ENCODE peak calls at places on chromosomes 3 and 15, in four cellular contexts. One of them, this sample, is unnamed.

GRCh38 chr3:170840291-170840859 is 29.6 kb downstream of the RPL22L1 start:
- DNase-seq in K562: no peak
- DNase-seq in SK-N-SH: peak
- DNase-seq in HepG2: no peak
- DNase-seq in this sample: no peak

GRCh38 chr3:40191251-40191650 is 118.3 kb upstream of the EIF1B start:
- DNase-seq in HepG2: no peak
- DNase-seq in K562: no peak
- DNase-seq in SK-N-SH: no peak
- DNase-seq in this sample: no peak

GRCh38 chr3:109548192-109548938 is 211.0 kb upstream of the DPPA4 start:
- DNase-seq in HepG2: no peak
- DNase-seq in SK-N-SH: no peak
- DNase-seq in K562: no peak
- DNase-seq in this sample: no peak

GRCh38 chr3:51373658-51374421 is 11.3 kb upstream of the MANF start:
- DNase-seq in HepG2: no peak
- DNase-seq in K562: no peak
- DNase-seq in SK-N-SH: no peak
- DNase-seq in this sample: no peak

GRCh38 chr3:81045976-81046375 is 715.5 kb downstream of the GBE1 start:
- DNase-seq in K562: no peak
- DNase-seq in HepG2: no peak
- DNase-seq in SK-N-SH: no peak
- DNase-seq in this sample: no peak

GRCh38 chr3:70531063-70531657 is 218.7 kb upstream of the MDFIC2 start:
- DNase-seq in HepG2: peak
- DNase-seq in K562: peak
- DNase-seq in SK-N-SH: peak
- DNase-seq in this sample: no peak

GRCh38 chr3:182760576-182761164 is 32.6 kb upstream of the ATP11B start:
- DNase-seq in SK-N-SH: no peak
- DNase-seq in K562: peak
- DNase-seq in HepG2: peak
- DNase-seq in this sample: no peak

GRCh38 chr3:60202052-60202753 is 1049.0 kb downstream of the FHIT start:
- DNase-seq in SK-N-SH: no peak
- DNase-seq in HepG2: no peak
- DNase-seq in K562: no peak
- DNase-seq in this sample: no peak

GRCh38 chr3:45568848-45569247 is 25.7 kb upstream of the LIMD1 start:
- DNase-seq in SK-N-SH: no peak
- DNase-seq in HepG2: no peak
- DNase-seq in K562: no peak
- DNase-seq in this sample: no peak

GRCh38 chr15:73941044-73941443 is 14.8 kb downstream of the LOXL1 start:
- DNase-seq in K562: no peak
- DNase-seq in SK-N-SH: no peak
- DNase-seq in HepG2: no peak
- DNase-seq in this sample: no peak

GRCh38 chr15:63892794-63893441 is 59.2 kb upstream of the HERC1 start:
- DNase-seq in SK-N-SH: no peak
- DNase-seq in HepG2: no peak
- DNase-seq in K562: peak
- DNase-seq in this sample: no peak

GRCh38 chr3:31092748-31093607 is 198.5 kb upstream of the GADL1 start:
- DNase-seq in SK-N-SH: no peak
- DNase-seq in HepG2: no peak
- DNase-seq in K562: no peak
- DNase-seq in this sample: no peak

GRCh38 chr3:25513642-25514266 is 85.7 kb downstream of the RARB start:
- DNase-seq in SK-N-SH: no peak
- DNase-seq in HepG2: no peak
- DNase-seq in K562: no peak
- DNase-seq in this sample: no peak

GRCh38 chr15:86178845-86179244 is 99.2 kb downstream of the AGBL1 start:
- DNase-seq in HepG2: no peak
- DNase-seq in K562: no peak
- DNase-seq in SK-N-SH: peak
- DNase-seq in this sample: no peak

GRCh38 chr3:46536758-46537157 is 29.3 kb downstream of the LRRC2 start:
- DNase-seq in HepG2: no peak
- DNase-seq in SK-N-SH: no peak
- DNase-seq in K562: no peak
- DNase-seq in this sample: no peak

GRCh38 chr15:90818251-90819210 is 49.9 kb upstream of the FURIN start:
- DNase-seq in SK-N-SH: peak
- DNase-seq in K562: peak
- DNase-seq in HepG2: peak
- DNase-seq in this sample: no peak

GRCh38 chr15:49059491-49059890 is 13.2 kb upstream of the SECISBP2L start:
- DNase-seq in SK-N-SH: no peak
- DNase-seq in K562: no peak
- DNase-seq in HepG2: no peak
- DNase-seq in this sample: no peak

GRCh38 chr3:33775363-33775762 is 23.1 kb upstream of the PDCD6IP start:
- DNase-seq in SK-N-SH: no peak
- DNase-seq in HepG2: no peak
- DNase-seq in K562: peak
- DNase-seq in this sample: no peak

GRCh38 chr3:119810018-119810435 is 28.1 kb downstream of the NR1I2 start:
- DNase-seq in HepG2: no peak
- DNase-seq in K562: no peak
- DNase-seq in SK-N-SH: no peak
- DNase-seq in this sample: no peak

GRCh38 chr15:84081391-84082168 is 154.0 kb upstream of the GOLGA6L4 start:
- DNase-seq in K562: peak
- DNase-seq in HepG2: no peak
- DNase-seq in SK-N-SH: no peak
- DNase-seq in this sample: no peak

GRCh38 chr3:117661636-117662095 is 952.1 kb downstream of the TUSC7 start:
- DNase-seq in SK-N-SH: no peak
- DNase-seq in K562: no peak
- DNase-seq in HepG2: no peak
- DNase-seq in this sample: no peak

DNA sequence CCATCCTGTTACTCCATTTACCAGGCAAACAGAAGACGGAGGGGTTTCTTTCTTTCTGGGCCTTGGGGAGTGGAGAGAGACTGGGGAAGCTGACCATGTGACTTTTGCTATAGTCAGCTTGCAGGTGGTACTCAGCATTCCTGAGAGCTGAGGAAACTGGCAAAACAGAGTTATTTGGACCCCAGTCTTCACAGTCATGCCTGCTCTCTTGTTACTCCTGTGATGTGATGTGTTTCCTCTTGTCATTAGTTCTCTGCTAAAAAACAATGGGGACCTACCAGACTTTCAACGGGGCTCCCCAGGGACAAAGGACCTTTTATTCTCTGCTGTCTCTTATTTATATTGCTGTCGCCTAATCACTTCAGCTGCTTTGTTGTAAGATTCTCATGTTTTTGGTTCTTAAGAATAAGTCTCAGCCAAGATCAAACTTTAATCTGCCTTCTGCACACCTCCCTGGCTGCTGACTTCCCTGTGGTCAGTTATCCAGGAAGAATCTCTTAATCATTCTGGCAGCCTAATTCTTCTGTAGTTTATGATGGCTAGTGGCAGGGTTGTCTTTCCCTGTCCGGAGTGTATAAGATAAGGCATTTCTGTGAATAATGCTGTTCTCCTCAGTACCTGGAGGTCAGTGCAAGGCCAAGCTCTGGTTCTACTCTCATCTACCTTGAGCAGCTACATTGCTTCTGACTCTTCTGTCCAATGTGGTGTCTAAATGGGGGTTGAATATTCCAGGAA is 8.8 kb downstream of the STARD9 start:
- DNase-seq in SK-N-SH: no peak
- DNase-seq in K562: peak
- DNase-seq in HepG2: peak
- DNase-seq in this sample: no peak
- TF ChIP-seq ELF1 in SK-N-SH: no peak
- TF ChIP-seq ELF1 in K562: no peak
- TF ChIP-seq ELF1 in HepG2: no peak
- TF ChIP-seq ELF1 in this sample: no peak

GRCh38 chr3:8537440-8537839 is 35.8 kb downstream of the LMCD1 start:
- DNase-seq in K562: no peak
- DNase-seq in SK-N-SH: no peak
- DNase-seq in HepG2: no peak
- DNase-seq in this sample: no peak

GRCh38 chr3:8539419-8539818 is 37.8 kb downstream of the LMCD1 start:
- DNase-seq in SK-N-SH: no peak
- DNase-seq in K562: no peak
- DNase-seq in HepG2: no peak
- DNase-seq in this sample: no peak

GRCh38 chr3:8538223-8538622 is 36.6 kb downstream of the LMCD1 start:
- DNase-seq in K562: no peak
- DNase-seq in SK-N-SH: no peak
- DNase-seq in HepG2: no peak
- DNase-seq in this sample: no peak

GRCh38 chr3:8538904-8539303 is 37.3 kb downstream of the LMCD1 start:
- DNase-seq in K562: no peak
- DNase-seq in SK-N-SH: no peak
- DNase-seq in HepG2: peak
- DNase-seq in this sample: no peak

DNA sequence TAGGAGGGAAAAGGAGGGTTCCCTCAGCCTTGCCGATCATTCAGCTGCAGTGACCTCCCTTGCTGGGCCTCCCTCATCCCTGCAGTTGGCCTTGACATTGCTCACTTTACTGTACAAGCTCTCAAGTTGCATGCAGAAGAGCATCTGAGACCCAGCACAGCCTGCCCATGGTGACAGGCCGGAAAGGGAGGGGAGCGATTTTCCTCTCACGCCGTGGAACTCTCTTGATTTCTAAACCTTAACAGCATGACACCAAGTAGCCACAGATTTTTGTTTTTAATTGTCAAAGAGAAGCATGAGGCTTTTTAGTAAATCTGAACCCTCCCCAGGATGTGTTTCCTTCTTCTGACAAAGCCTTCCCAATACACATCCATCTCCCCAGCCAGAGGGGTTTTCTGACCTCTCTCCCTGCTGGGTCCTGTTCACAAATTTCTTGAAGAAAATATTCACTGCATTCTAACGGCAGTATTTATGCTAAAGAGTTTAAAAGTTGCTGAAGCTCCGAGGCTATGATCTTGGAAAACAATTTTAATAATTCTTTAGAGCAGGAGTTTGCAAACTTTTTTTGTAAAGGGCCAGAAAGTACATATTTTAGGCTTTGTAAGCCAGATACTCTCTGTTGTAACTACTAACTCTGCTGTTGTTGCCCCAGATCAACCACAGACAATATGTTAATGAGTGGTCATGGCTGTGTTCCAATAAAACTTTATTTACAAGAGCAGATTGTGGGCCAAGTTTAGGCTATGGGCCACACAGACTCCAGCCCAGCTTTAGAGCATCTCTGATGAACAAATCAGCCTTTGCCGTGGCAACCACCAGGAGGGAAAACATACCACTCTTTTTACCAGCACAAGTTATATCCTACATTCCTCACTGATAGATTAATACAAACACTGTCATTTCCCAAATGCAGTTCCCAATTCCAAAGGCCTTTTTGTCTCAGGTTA is 34.8 kb downstream of the LMCD1 start:
- DNase-seq in SK-N-SH: no peak
- DNase-seq in HepG2: no peak
- DNase-seq in K562: no peak
- DNase-seq in this sample: no peak
- TF ChIP-seq ELF1 in SK-N-SH: no peak
- TF ChIP-seq ELF1 in HepG2: no peak
- TF ChIP-seq ELF1 in K562: no peak
- TF ChIP-seq ELF1 in this sample: no peak

GRCh38 chr15:75672646-75673425 is 25.1 kb downstream of the SNX33 start:
- DNase-seq in K562: no peak
- DNase-seq in HepG2: no peak
- DNase-seq in SK-N-SH: peak
- DNase-seq in this sample: no peak
- TF ChIP-seq ELF1 in K562: no peak
- TF ChIP-seq ELF1 in HepG2: no peak
- TF ChIP-seq ELF1 in SK-N-SH: no peak
- TF ChIP-seq ELF1 in this sample: no peak

DNA sequence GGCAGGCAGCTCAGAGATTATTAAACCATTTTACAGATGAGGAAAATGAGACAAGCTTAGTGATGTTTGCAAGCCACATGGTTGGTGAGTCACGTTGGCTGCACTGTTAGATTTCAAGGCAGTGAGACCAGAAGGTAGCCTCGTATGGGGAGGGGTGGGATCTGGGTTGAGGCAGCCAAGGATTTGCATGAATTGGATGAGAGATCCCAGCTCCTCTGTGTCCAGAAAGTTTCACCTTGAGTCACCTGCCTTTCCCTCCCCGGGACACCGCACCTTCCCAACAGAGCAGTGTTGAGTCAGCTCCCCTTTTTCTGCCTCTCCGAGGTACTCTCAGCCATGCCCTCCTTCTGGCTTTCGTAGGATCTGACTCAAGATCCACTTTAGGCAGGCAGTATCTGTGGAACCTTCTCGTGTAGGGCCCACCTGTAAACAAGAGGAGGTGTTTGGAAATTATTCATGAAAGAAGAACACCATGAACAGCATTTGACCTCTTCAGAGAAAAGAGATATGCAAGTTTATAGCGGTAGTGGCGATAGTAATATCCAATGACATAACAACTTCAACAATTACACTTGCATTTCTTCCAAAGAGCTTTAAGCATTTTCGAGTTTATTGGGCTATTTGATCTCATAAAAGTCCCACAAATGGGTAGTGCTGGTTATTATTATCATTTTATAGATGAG is 46.8 kb upstream of the VPS8 start:
- DNase-seq in SK-N-SH: no peak
- DNase-seq in HepG2: no peak
- DNase-seq in K562: no peak
- DNase-seq in this sample: no peak
- TF ChIP-seq ELF1 in SK-N-SH: no peak
- TF ChIP-seq ELF1 in HepG2: no peak
- TF ChIP-seq ELF1 in K562: no peak
- TF ChIP-seq ELF1 in this sample: no peak

DNA sequence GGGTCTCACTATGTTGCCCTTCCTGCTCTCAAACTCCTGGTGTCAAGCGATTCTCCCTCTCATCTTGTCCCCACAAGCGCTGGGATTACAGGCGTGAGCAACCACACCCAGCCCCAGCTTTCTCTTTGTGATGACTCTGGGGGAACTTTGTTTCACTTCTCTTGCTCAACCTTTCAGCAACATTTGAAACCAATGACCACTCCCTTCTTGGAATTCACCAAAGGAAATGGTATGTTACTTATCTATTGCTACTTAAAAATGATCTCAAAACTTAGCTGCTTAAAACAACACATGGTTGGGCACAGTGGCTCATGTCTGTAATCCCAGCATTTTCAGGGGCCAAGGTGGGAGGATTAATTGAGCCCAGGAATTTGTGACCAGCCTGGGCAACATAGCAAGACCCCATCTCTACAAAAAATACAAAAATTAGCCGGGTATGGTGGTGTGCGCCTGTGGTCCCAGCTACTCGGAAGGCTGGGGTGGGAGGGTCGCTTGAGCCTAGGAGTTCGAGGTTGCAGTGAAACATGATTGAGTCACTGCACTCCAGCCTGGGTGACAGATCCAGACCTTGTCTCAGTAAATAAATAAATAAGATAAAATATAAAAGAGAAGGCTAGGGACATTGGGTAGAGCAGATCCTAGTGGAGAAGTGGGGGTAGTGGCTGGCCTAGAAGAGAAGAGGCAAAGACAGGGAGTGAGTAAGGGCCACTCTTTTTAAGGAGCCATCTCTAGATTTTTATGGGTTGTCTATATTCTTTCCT is 10.3 kb upstream of the COPG1 start:
- DNase-seq in K562: peak
- DNase-seq in SK-N-SH: no peak
- DNase-seq in HepG2: no peak
- DNase-seq in this sample: no peak
- TF ChIP-seq ELF1 in K562: no peak
- TF ChIP-seq ELF1 in SK-N-SH: no peak
- TF ChIP-seq ELF1 in HepG2: no peak
- TF ChIP-seq ELF1 in this sample: no peak

This sample was measured in HCT116.